ENCODE peak calls at places on chromosome 16, in nine cellular contexts. One of them, this sample, is unnamed.

GRCh38 chr16:15894571-15895358 is 6.4 kb upstream of the CEP20 start:
- DNase-seq in transverse colon: no peak
- DNase-seq in suprapubic skin: no peak
- DNase-seq in tibial nerve: no peak
- DNase-seq in upper lobe of left lung: no peak
- DNase-seq in sigmoid colon: no peak
- DNase-seq in ovary: no peak
- DNase-seq in A549: no peak
- DNase-seq in HepG2: no peak
- DNase-seq in this sample: no peak

GRCh38 chr16:9134306-9134705 is 42.9 kb downstream of the HAPSTR1 start:
- DNase-seq in ovary: no peak
- DNase-seq in HepG2: no peak
- DNase-seq in upper lobe of left lung: no peak
- DNase-seq in A549: no peak
- DNase-seq in transverse colon: no peak
- DNase-seq in suprapubic skin: peak; percentile 21
- DNase-seq in tibial nerve: no peak
- DNase-seq in sigmoid colon: peak; percentile 35
- DNase-seq in this sample: no peak

GRCh38 chr16:23131841-23132576 is 17.2 kb downstream of the USP31 start:
- DNase-seq in tibial nerve: no peak
- DNase-seq in HepG2: no peak
- DNase-seq in transverse colon: no peak
- DNase-seq in upper lobe of left lung: no peak
- DNase-seq in sigmoid colon: no peak
- DNase-seq in A549: no peak
- DNase-seq in ovary: no peak
- DNase-seq in suprapubic skin: no peak
- DNase-seq in this sample: no peak

GRCh38 chr16:48969611-48970010 is 312.0 kb downstream of the CBLN1 start:
- DNase-seq in ovary: no peak
- DNase-seq in upper lobe of left lung: no peak
- DNase-seq in tibial nerve: no peak
- DNase-seq in sigmoid colon: no peak
- DNase-seq in suprapubic skin: no peak
- DNase-seq in HepG2: no peak
- DNase-seq in A549: no peak
- DNase-seq in transverse colon: no peak
- DNase-seq in this sample: no peak

GRCh38 chr16:55853114-55853513 is 20.2 kb upstream of the CES1 start:
- DNase-seq in suprapubic skin: no peak
- DNase-seq in transverse colon: no peak
- DNase-seq in sigmoid colon: no peak
- DNase-seq in ovary: no peak
- DNase-seq in upper lobe of left lung: no peak
- DNase-seq in tibial nerve: no peak
- DNase-seq in HepG2: no peak
- DNase-seq in A549: no peak
- DNase-seq in this sample: no peak

GRCh38 chr16:27774779-27775178 is 224.8 kb downstream of the KATNIP start:
- DNase-seq in suprapubic skin: no peak
- DNase-seq in tibial nerve: no peak
- DNase-seq in ovary: no peak
- DNase-seq in HepG2: no peak
- DNase-seq in transverse colon: no peak
- DNase-seq in A549: no peak
- DNase-seq in upper lobe of left lung: no peak
- DNase-seq in sigmoid colon: no peak
- DNase-seq in this sample: no peak

GRCh38 chr16:46923513-46924295 is 39.5 kb downstream of the GPT2 start:
- DNase-seq in transverse colon: no peak
- DNase-seq in tibial nerve: no peak
- DNase-seq in A549: no peak
- DNase-seq in suprapubic skin: no peak
- DNase-seq in HepG2: no peak
- DNase-seq in ovary: no peak
- DNase-seq in upper lobe of left lung: no peak
- DNase-seq in sigmoid colon: no peak
- DNase-seq in this sample: no peak

GRCh38 chr16:23434380-23434779 is 18.6 kb downstream of the COG7 start:
- DNase-seq in upper lobe of left lung: no peak
- DNase-seq in tibial nerve: no peak
- DNase-seq in ovary: no peak
- DNase-seq in transverse colon: no peak
- DNase-seq in suprapubic skin: no peak
- DNase-seq in A549: peak; percentile 33
- DNase-seq in HepG2: peak; percentile 83
- DNase-seq in sigmoid colon: no peak
- DNase-seq in this sample: no peak

GRCh38 chr16:82229800-82230619 is 60.0 kb upstream of the MPHOSPH6 start:
- DNase-seq in transverse colon: peak; percentile 86
- DNase-seq in HepG2: peak; percentile 75
- DNase-seq in upper lobe of left lung: peak; percentile 71
- DNase-seq in A549: peak; percentile 50
- DNase-seq in suprapubic skin: no peak
- DNase-seq in tibial nerve: peak; percentile 29
- DNase-seq in ovary: peak; percentile 18
- DNase-seq in sigmoid colon: peak; percentile 79
- DNase-seq in this sample: no peak

GRCh38 chr16:67029249-67030096 is 524 bp downstream of the CBFB start:
- DNase-seq in suprapubic skin: peak; percentile 84
- DNase-seq in A549: peak; percentile 36
- DNase-seq in upper lobe of left lung: peak; percentile 78
- DNase-seq in ovary: peak; percentile 73
- DNase-seq in sigmoid colon: peak; percentile 85
- DNase-seq in HepG2: no peak
- DNase-seq in transverse colon: peak; percentile 69
- DNase-seq in tibial nerve: peak; percentile 40
- DNase-seq in this sample: no peak

GRCh38 chr16:12162151-12162559 is 185.6 kb downstream of the SNX29 start:
- DNase-seq in transverse colon: no peak
- DNase-seq in A549: no peak
- DNase-seq in sigmoid colon: no peak
- DNase-seq in ovary: peak; percentile 55
- DNase-seq in suprapubic skin: no peak
- DNase-seq in HepG2: no peak
- DNase-seq in tibial nerve: no peak
- DNase-seq in upper lobe of left lung: no peak
- DNase-seq in this sample: no peak

GRCh38 chr16:66517586-66518263 is 32.2 kb downstream of the TK2 start:
- DNase-seq in sigmoid colon: no peak
- DNase-seq in HepG2: no peak
- DNase-seq in transverse colon: no peak
- DNase-seq in suprapubic skin: no peak
- DNase-seq in upper lobe of left lung: no peak
- DNase-seq in tibial nerve: no peak
- DNase-seq in ovary: peak; percentile 63
- DNase-seq in A549: no peak
- DNase-seq in this sample: no peak

GRCh38 chr16:38941-39892 is 14.2 kb downstream of the POLR3K start:
- DNase-seq in sigmoid colon: no peak
- DNase-seq in transverse colon: peak; percentile 77
- DNase-seq in HepG2: no peak
- DNase-seq in A549: no peak
- DNase-seq in suprapubic skin: no peak
- DNase-seq in ovary: no peak
- DNase-seq in upper lobe of left lung: peak; percentile 67
- DNase-seq in tibial nerve: no peak
- DNase-seq in this sample: no peak

GRCh38 chr16:3259829-3260228 is 3.4 kb upstream of the MEFV start:
- DNase-seq in suprapubic skin: no peak
- DNase-seq in sigmoid colon: no peak
- DNase-seq in ovary: no peak
- DNase-seq in tibial nerve: no peak
- DNase-seq in upper lobe of left lung: peak; percentile 56
- DNase-seq in transverse colon: no peak
- DNase-seq in A549: no peak
- DNase-seq in HepG2: no peak
- DNase-seq in this sample: no peak

GRCh38 chr16:649646-650045 is 481 bp downstream of the WDR90 start:
- DNase-seq in tibial nerve: no peak
- DNase-seq in transverse colon: no peak
- DNase-seq in suprapubic skin: no peak
- DNase-seq in ovary: no peak
- DNase-seq in HepG2: no peak
- DNase-seq in A549: no peak
- DNase-seq in upper lobe of left lung: no peak
- DNase-seq in sigmoid colon: no peak
- DNase-seq in this sample: no peak

GRCh38 chr16:31086629-31086906 is 2.2 kb downstream of the PRSS53 start:
- DNase-seq in suprapubic skin: no peak
- DNase-seq in transverse colon: no peak
- DNase-seq in sigmoid colon: no peak
- DNase-seq in tibial nerve: no peak
- DNase-seq in upper lobe of left lung: no peak
- DNase-seq in HepG2: no peak
- DNase-seq in A549: no peak
- DNase-seq in ovary: no peak
- DNase-seq in this sample: no peak

GRCh38 chr16:31085371-31085770 is 3.4 kb downstream of the PRSS53 start:
- DNase-seq in transverse colon: no peak
- DNase-seq in tibial nerve: no peak
- DNase-seq in HepG2: no peak
- DNase-seq in ovary: no peak
- DNase-seq in sigmoid colon: no peak
- DNase-seq in upper lobe of left lung: no peak
- DNase-seq in A549: no peak
- DNase-seq in suprapubic skin: no peak
- DNase-seq in this sample: no peak

GRCh38 chr16:31084584-31085298 is 4.0 kb downstream of the PRSS53 start:
- DNase-seq in suprapubic skin: no peak
- DNase-seq in transverse colon: no peak
- DNase-seq in tibial nerve: no peak
- DNase-seq in ovary: no peak
- DNase-seq in upper lobe of left lung: no peak
- DNase-seq in HepG2: no peak
- DNase-seq in sigmoid colon: peak; percentile 61
- DNase-seq in A549: no peak
- DNase-seq in this sample: no peak

GRCh38 chr16:31087481-31087880 is 1.3 kb downstream of the PRSS53 start:
- DNase-seq in sigmoid colon: no peak
- DNase-seq in HepG2: no peak
- DNase-seq in tibial nerve: no peak
- DNase-seq in upper lobe of left lung: no peak
- DNase-seq in suprapubic skin: peak; percentile 64
- DNase-seq in A549: no peak
- DNase-seq in ovary: no peak
- DNase-seq in transverse colon: no peak
- DNase-seq in this sample: no peak

GRCh38 chr16:31085873-31086628 is 2.7 kb downstream of the PRSS53 start:
- DNase-seq in A549: no peak
- DNase-seq in sigmoid colon: no peak
- DNase-seq in tibial nerve: no peak
- DNase-seq in transverse colon: no peak
- DNase-seq in HepG2: no peak
- DNase-seq in upper lobe of left lung: no peak
- DNase-seq in ovary: no peak
- DNase-seq in suprapubic skin: peak; percentile 77
- DNase-seq in this sample: no peak
- TF ChIP-seq EP300 in A549: no peak
- TF ChIP-seq EP300 in sigmoid colon: no peak
- TF ChIP-seq EP300 in tibial nerve: no peak
- TF ChIP-seq EP300 in transverse colon: no peak
- TF ChIP-seq EP300 in HepG2: no peak
- TF ChIP-seq EP300 in upper lobe of left lung: no peak
- TF ChIP-seq EP300 in ovary: no peak
- TF ChIP-seq EP300 in suprapubic skin: no peak
- TF ChIP-seq EP300 in this sample: no peak

GRCh38 chr16:57828272-57829161 is 26.2 kb upstream of the KIFC3 start:
- DNase-seq in transverse colon: no peak
- DNase-seq in sigmoid colon: no peak
- DNase-seq in suprapubic skin: no peak
- DNase-seq in upper lobe of left lung: no peak
- DNase-seq in tibial nerve: no peak
- DNase-seq in A549: no peak
- DNase-seq in ovary: no peak
- DNase-seq in HepG2: no peak
- DNase-seq in this sample: no peak
- TF ChIP-seq EP300 in transverse colon: no peak
- TF ChIP-seq EP300 in sigmoid colon: no peak
- TF ChIP-seq EP300 in suprapubic skin: no peak
- TF ChIP-seq EP300 in upper lobe of left lung: no peak
- TF ChIP-seq EP300 in tibial nerve: no peak
- TF ChIP-seq EP300 in A549: no peak
- TF ChIP-seq EP300 in ovary: no peak
- TF ChIP-seq EP300 in HepG2: no peak
- TF ChIP-seq EP300 in this sample: no peak

GRCh38 chr16:68732068-68732680 is 4.9 kb upstream of the CDH1 start:
- DNase-seq in HepG2: peak; percentile 62
- DNase-seq in tibial nerve: no peak
- DNase-seq in suprapubic skin: no peak
- DNase-seq in ovary: peak; percentile 41
- DNase-seq in transverse colon: peak; percentile 93
- DNase-seq in sigmoid colon: no peak
- DNase-seq in A549: peak; percentile 64
- DNase-seq in upper lobe of left lung: peak; percentile 87
- DNase-seq in this sample: no peak
- TF ChIP-seq EP300 in HepG2: no peak
- TF ChIP-seq EP300 in tibial nerve: no peak
- TF ChIP-seq EP300 in suprapubic skin: no peak
- TF ChIP-seq EP300 in ovary: no peak
- TF ChIP-seq EP300 in transverse colon: no peak
- TF ChIP-seq EP300 in sigmoid colon: no peak
- TF ChIP-seq EP300 in A549: no peak
- TF ChIP-seq EP300 in upper lobe of left lung: no peak
- TF ChIP-seq EP300 in this sample: no peak

GRCh38 chr16:24973771-24974461 is 41.3 kb downstream of the ARHGAP17 start:
- DNase-seq in suprapubic skin: no peak
- DNase-seq in HepG2: no peak
- DNase-seq in A549: no peak
- DNase-seq in tibial nerve: no peak
- DNase-seq in transverse colon: no peak
- DNase-seq in sigmoid colon: no peak
- DNase-seq in upper lobe of left lung: no peak
- DNase-seq in ovary: no peak
- DNase-seq in this sample: no peak

GRCh38 chr16:24976061-24976779 is 38.9 kb downstream of the ARHGAP17 start:
- DNase-seq in A549: no peak
- DNase-seq in tibial nerve: no peak
- DNase-seq in sigmoid colon: no peak
- DNase-seq in ovary: no peak
- DNase-seq in suprapubic skin: no peak
- DNase-seq in upper lobe of left lung: no peak
- DNase-seq in transverse colon: no peak
- DNase-seq in HepG2: no peak
- DNase-seq in this sample: no peak

GRCh38 chr16:24974859-24975258 is 40.3 kb downstream of the ARHGAP17 start:
- DNase-seq in HepG2: no peak
- DNase-seq in transverse colon: no peak
- DNase-seq in A549: no peak
- DNase-seq in ovary: no peak
- DNase-seq in sigmoid colon: no peak
- DNase-seq in upper lobe of left lung: no peak
- DNase-seq in suprapubic skin: no peak
- DNase-seq in tibial nerve: no peak
- DNase-seq in this sample: no peak

GRCh38 chr16:24976971-24977672 is 38.0 kb downstream of the ARHGAP17 start:
- DNase-seq in A549: no peak
- DNase-seq in ovary: no peak
- DNase-seq in upper lobe of left lung: no peak
- DNase-seq in suprapubic skin: peak; percentile 41
- DNase-seq in HepG2: no peak
- DNase-seq in sigmoid colon: no peak
- DNase-seq in tibial nerve: no peak
- DNase-seq in transverse colon: no peak
- DNase-seq in this sample: no peak

GRCh38 chr16:24975428-24975889 is 39.7 kb downstream of the ARHGAP17 start:
- DNase-seq in transverse colon: no peak
- DNase-seq in suprapubic skin: no peak
- DNase-seq in A549: no peak
- DNase-seq in tibial nerve: no peak
- DNase-seq in ovary: no peak
- DNase-seq in upper lobe of left lung: no peak
- DNase-seq in sigmoid colon: no peak
- DNase-seq in HepG2: no peak
- DNase-seq in this sample: no peak
- TF ChIP-seq EP300 in transverse colon: no peak
- TF ChIP-seq EP300 in suprapubic skin: no peak
- TF ChIP-seq EP300 in A549: no peak
- TF ChIP-seq EP300 in tibial nerve: no peak
- TF ChIP-seq EP300 in ovary: no peak
- TF ChIP-seq EP300 in upper lobe of left lung: no peak
- TF ChIP-seq EP300 in sigmoid colon: no peak
- TF ChIP-seq EP300 in HepG2: no peak
- TF ChIP-seq EP300 in this sample: no peak

This sample was measured in esophagus muscularis mucosa.